ENCODE peak calls at places on chromosomes 16 and 17, in four cellular contexts. T, X, B and I are unnamed samples.
A peak's percentile ranks its signal among the peaks of the same experiment; 100 is the strongest.

GRCh38 chr16:25636662-25637061 is 55.1 kb upstream of the HS3ST4 start:
- DNase-seq in T (no peak), X (no peak), B (no peak), I (no peak)

GRCh38 chr16:85369741-85370528 is 243.2 kb upstream of the GSE1 start:
- DNase-seq in T (peak; percentile 21), X (no peak), B (peak; percentile 85), I (no peak)

GRCh38 chr16:50887500-50887899 is 145.6 kb downstream of the CYLD start:
- DNase-seq in T (no peak), X (no peak), B (no peak), I (no peak)

GRCh38 chr17:17204041-17204591 is 2.0 kb downstream of the PLD6 start:
- DNase-seq in T (no peak), X (peak; percentile 56), B (peak; percentile 73), I (no peak)

GRCh38 chr17:72477529-72477928 is 356.7 kb downstream of the SOX9 start:
- DNase-seq in T (no peak), X (no peak), B (no peak), I (no peak)

GRCh38 chr17:78159575-78160158 is 8.7 kb upstream of the SYNGR2 start:
- DNase-seq in T (peak; percentile 46), X (no peak), B (no peak), I (no peak)

GRCh38 chr16:54506691-54507090 is 220.1 kb upstream of the IRX3 start:
- DNase-seq in T (no peak), X (no peak), B (no peak), I (no peak)

GRCh38 chr16:86133847-86134375 is 234.9 kb downstream of the IRF8 start:
- DNase-seq in T (no peak), X (no peak), B (no peak), I (no peak)

GRCh38 chr16:57013268-57013667 is 23.9 kb downstream of the NLRC5 start:
- DNase-seq in T (peak; percentile 85), X (no peak), B (no peak), I (no peak)

GRCh38 chr17:61144876-61145564 is 254.6 kb upstream of the TBX2 start:
- DNase-seq in T (no peak), X (no peak), B (no peak), I (no peak)

GRCh38 chr16:89038221-89038721 is 55.4 kb upstream of the ACSF3 start:
- DNase-seq in T (no peak), X (no peak), B (no peak), I (no peak)

GRCh38 chr17:82681547-82681946 is 17.0 kb downstream of the RAB40B start:
- DNase-seq in T (no peak), X (no peak), B (no peak), I (no peak)

GRCh38 chr17:30095507-30096244 is 20.9 kb upstream of the NSRP1 start:
- DNase-seq in T (peak; percentile 82), X (no peak), B (peak; percentile 28), I (no peak)

GRCh38 chr16:58160855-58161254 is 31.7 kb upstream of the CFAP20 start:
- DNase-seq in T (no peak), X (no peak), B (no peak), I (no peak)

DNA sequence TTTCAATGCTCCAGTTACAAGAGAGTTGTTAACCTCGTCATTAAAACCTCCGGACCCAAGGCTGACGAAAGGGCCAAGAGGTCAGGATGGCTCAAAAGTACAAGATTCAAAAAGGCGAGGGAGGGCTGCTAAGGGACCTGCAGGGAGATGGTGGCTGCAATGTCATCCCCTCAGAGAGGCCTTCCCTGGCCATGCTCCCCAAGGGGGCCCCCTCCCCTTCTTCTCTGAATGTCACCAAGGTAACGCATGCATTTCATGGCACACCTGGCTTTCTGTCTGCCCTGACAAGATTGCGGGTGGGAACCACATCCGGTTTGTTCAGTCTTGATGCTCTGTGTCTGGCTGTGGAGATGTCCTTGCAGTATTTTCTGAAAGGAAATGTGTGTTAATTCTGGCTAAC is 89.9 kb downstream of the C16orf78 start:
- DNase-seq in T (no peak), X (no peak), B (no peak), I (no peak)
- TF ChIP-seq CTCF in T (no peak), X (no peak), B (no peak), I (no peak)

GRCh38 chr16:87747626-87748025 is 18.2 kb downstream of the KLHDC4 start:
- DNase-seq in T (no peak), X (no peak), B (no peak), I (no peak)
- TF ChIP-seq CTCF in T (no peak), X (no peak), B (no peak), I (no peak)

DNA sequence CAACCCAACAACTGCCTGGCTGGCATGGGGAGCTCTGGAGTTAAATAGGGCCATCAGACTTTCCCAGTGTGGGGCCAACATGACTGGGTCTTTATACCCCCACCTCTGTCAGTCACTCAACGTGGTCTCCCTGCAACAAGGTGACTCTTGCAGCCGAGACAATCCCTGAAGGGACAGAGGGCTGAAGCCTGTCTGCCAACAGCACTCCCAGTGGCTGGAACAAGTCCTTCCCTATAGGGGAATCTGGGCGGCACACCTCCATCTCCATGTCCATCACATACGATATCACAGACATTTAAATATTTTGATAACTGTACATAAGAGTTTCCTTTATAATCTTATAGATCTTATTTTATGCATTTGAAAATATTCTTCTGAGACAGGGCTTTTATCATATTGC is 4.8 kb upstream of the MAPT start:
- DNase-seq in T (no peak), X (no peak), B (no peak), I (no peak)
- TF ChIP-seq CTCF in T (peak; percentile 32), X (no peak), B (no peak), I (no peak)

GRCh38 chr17:2122641-2123302 is 67.9 kb downstream of the HIC1 start:
- DNase-seq in T (no peak), X (peak; percentile 44), B (peak; percentile 78), I (no peak)
- TF ChIP-seq CTCF in T (peak; percentile 10), X (no peak), B (peak; percentile 38), I (no peak)

GRCh38 chr17:38568274-38568673 is 37.5 kb downstream of the SRCIN1 start:
- DNase-seq in T (no peak), X (no peak), B (no peak), I (no peak)
- TF ChIP-seq CTCF in T (no peak), X (no peak), B (no peak), I (no peak)

GRCh38 chr17:31251075-31251474 is 46.0 kb downstream of the OMG start:
- DNase-seq in T (no peak), X (no peak), B (no peak), I (no peak)
- TF ChIP-seq CTCF in T (no peak), X (no peak), B (no peak), I (no peak)